ENCODE peak calls at places on chromosome 13, in nine cellular contexts. U, K, T, V, R, D, X, W and Q are unnamed samples.
A peak's percentile ranks its signal among the peaks of the same experiment; 100 is the strongest.

GRCh38 chr13:99228737-99229691 is 28.4 kb downstream of the UBAC2 start:
- DNase-seq in U (no peak), K (no peak), T (no peak), V (no peak), R (no peak), D (no peak), X (no peak), W (no peak), Q (no peak)

GRCh38 chr13:51152713-51153112 is 41.6 kb upstream of the C13orf42 start:
- DNase-seq in U (no peak), K (no peak), T (no peak), V (no peak), R (no peak), D (no peak), X (no peak), W (no peak), Q (no peak)

GRCh38 chr13:70457474-70457873 is 349.2 kb upstream of the KLHL1 start:
- DNase-seq in U (no peak), K (no peak), T (no peak), V (no peak), R (no peak), D (no peak), X (no peak), W (no peak), Q (no peak)

GRCh38 chr13:111853766-111854165 is 213.2 kb upstream of the SOX1 start:
- DNase-seq in U (no peak), K (no peak), T (no peak), V (no peak), R (no peak), D (no peak), X (no peak), W (no peak), Q (no peak)

GRCh38 chr13:22836475-22836874 is 344.3 kb upstream of the SGCG start:
- DNase-seq in U (no peak), K (no peak), T (no peak), V (no peak), R (no peak), D (no peak), X (no peak), W (no peak), Q (no peak)

GRCh38 chr13:25394661-25395060 is 22.9 kb downstream of the ATP8A2 start:
- DNase-seq in U (no peak), K (no peak), T (no peak), V (no peak), R (no peak), D (no peak), X (no peak), W (no peak), Q (no peak)

GRCh38 chr13:93476175-93476574 is 249.6 kb downstream of the GPC6 start:
- DNase-seq in U (no peak), K (no peak), T (no peak), V (no peak), R (no peak), D (no peak), X (no peak), W (no peak), Q (no peak)

GRCh38 chr13:53254495-53254894 is 225.9 kb downstream of the OLFM4 start:
- DNase-seq in U (no peak), K (no peak), T (peak; percentile 17), V (no peak), R (no peak), D (no peak), X (no peak), W (no peak), Q (no peak)

GRCh38 chr13:111202149-111202548 is 87.0 kb downstream of the ARHGEF7 start:
- DNase-seq in U (no peak), K (no peak), T (no peak), V (no peak), R (no peak), D (no peak), X (no peak), W (no peak), Q (no peak)

GRCh38 chr13:36965767-36966166 is 33.4 kb downstream of the ALG5 start:
- DNase-seq in U (no peak), K (no peak), T (no peak), V (no peak), R (no peak), D (no peak), X (no peak), W (no peak), Q (no peak)

GRCh38 chr13:60398438-60398891 is 1.4 kb downstream of the TDRD3 start:
- DNase-seq in U (no peak), K (no peak), T (no peak), V (no peak), R (no peak), D (no peak), X (no peak), W (no peak), Q (no peak)

GRCh38 chr13:60396008-60396782 is 825 bp upstream of the TDRD3 start:
- DNase-seq in U (peak; percentile 76), K (peak; percentile 95), T (peak; percentile 93), V (peak; percentile 95), R (peak; percentile 91), D (peak; percentile 89), X (peak; percentile 85), W (peak; percentile 92), Q (peak; percentile 97)

GRCh38 chr13:60397693-60398437 is 845 bp downstream of the TDRD3 start:
- DNase-seq in U (peak; percentile 16), K (peak; percentile 80), T (peak; percentile 68), V (peak; percentile 86), R (peak; percentile 63), D (peak; percentile 77), X (peak; percentile 49), W (peak; percentile 82), Q (peak; percentile 91)

GRCh38 chr13:60396783-60397692 is at the start of gene TDRD3:
- DNase-seq in U (peak; percentile 53), K (peak; percentile 92), T (peak; percentile 89), V (peak; percentile 92), R (peak; percentile 80), D (peak; percentile 87), X (peak; percentile 81), W (peak; percentile 86), Q (peak; percentile 74)

DNA sequence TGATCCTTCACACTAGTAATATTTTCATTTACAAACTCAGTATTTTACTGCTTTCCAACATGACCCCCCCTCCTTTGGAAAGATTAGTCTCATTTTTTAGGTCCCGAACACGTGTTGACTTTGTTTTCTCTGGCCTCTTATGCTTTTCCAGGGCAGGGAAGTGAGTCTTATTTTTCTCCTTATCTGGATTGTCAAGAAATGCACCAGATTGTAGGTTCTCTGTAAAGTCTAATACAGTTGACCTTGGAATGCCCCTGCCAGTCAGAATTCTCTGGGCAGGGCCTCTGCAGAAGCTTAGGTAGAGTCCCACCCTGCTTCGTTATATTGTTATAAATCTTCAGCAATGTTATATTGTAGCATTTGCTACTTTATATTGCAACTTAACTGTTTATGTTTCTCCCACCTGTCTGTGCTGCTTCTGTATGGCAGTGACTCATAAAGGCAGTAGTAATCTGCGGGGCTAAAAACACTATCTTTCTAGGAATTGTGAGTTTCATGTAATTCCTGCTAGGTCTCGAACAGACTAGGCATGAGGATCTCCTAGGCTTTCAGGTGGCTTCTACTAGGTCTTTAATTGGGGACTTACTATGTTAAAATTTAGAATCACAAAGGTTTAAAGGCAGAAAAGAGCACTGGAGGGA is 2.0 kb downstream of the TDRD3 start:
- DNase-seq in U (no peak), K (no peak), T (peak; percentile 53), V (no peak), R (peak; percentile 30), D (no peak), X (no peak), W (no peak), Q (no peak)
- H3K4me3 ChIP-seq in U (no peak overlapping the region), K (peak overlapping the region; percentile 82), T (no peak overlapping the region), V (peak overlapping the region; percentile 73), R (peak overlapping the region; percentile 77), D (no peak overlapping the region), X (no peak overlapping the region), W (no peak overlapping the region), Q (no peak overlapping the region)

GRCh38 chr13:49693191-49693733 is 2.0 kb upstream of the EBPL start:
- DNase-seq in U (no peak), K (no peak), T (no peak), V (no peak), R (no peak), D (no peak), X (no peak), W (no peak), Q (no peak)

GRCh38 chr13:49690133-49690989 is 925 bp downstream of the EBPL start:
- DNase-seq in U (no peak), K (no peak), T (peak; percentile 70), V (no peak), R (peak; percentile 35), D (no peak), X (no peak), W (no peak), Q (no peak)

GRCh38 chr13:49693877-49694276 is 2.6 kb upstream of the EBPL start:
- DNase-seq in U (no peak), K (no peak), T (no peak), V (no peak), R (no peak), D (no peak), X (no peak), W (no peak), Q (no peak)

GRCh38 chr13:49694446-49694845 is 3.2 kb upstream of the EBPL start:
- DNase-seq in U (no peak), K (no peak), T (no peak), V (no peak), R (no peak), D (no peak), X (no peak), W (no peak), Q (no peak)

GRCh38 chr13:49690990-49691886 is at the start of gene EBPL:
- DNase-seq in U (peak; percentile 87), K (peak; percentile 96), T (peak; percentile 96), V (peak; percentile 96), R (peak; percentile 95), D (peak; percentile 95), X (peak; percentile 95), W (peak; percentile 96), Q (peak; percentile 93)
- TF ChIP-seq POLR2A in U (no peak), K (no peak), T (peak; percentile 33), V (peak; percentile 23), R (no peak), D (peak; percentile 51), X (peak; percentile 31), W (no peak), Q (no peak)

DNA sequence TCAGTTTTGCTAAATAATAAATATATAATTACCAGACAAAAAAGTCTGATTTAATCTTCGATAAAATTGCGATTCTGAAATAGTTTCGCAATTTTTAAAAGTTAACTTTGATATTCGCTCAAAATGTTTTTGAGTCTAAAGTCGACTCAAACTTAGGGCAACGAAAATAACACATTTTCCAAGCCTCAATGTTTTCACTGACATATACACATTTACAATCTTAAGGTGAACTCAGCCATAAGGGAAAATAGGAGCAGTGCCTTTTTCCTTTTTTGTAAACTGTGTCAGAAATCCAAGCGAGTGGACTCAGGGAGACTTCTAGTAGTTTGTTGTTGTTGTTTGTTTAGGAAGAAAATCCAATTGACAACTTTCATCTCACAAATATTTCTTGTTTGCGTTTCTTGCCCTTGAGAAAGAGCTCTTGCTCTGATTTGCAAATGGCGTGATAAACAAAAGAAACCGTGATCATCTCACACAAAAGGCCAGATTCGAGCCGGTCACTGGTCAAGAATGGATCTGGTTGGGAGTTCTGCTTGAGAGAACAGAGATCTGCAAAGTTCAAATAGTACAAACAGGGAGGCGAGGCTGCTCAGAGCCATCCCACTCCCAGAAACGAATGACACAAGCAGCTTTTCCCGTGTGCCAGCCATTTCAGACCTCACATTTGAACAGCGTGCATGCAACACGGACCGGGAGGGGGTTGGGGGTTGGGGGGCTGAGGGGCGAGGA is 2.1 kb downstream of the SOX21 start:
- DNase-seq in U (no peak), K (no peak), T (no peak), V (no peak), R (no peak), D (no peak), X (no peak), W (no peak), Q (no peak)
- H3K4me3 ChIP-seq in U (no peak overlapping the region), K (no peak overlapping the region), T (no peak overlapping the region), V (no peak overlapping the region), R (peak overlapping the region; percentile 41), D (no peak overlapping the region), X (no peak overlapping the region), W (peak overlapping the region; percentile 56), Q (no peak overlapping the region)

GRCh38 chr13:113143466-113144254 is 14.8 kb upstream of the PROZ start:
- DNase-seq in U (no peak), K (no peak), T (no peak), V (no peak), R (no peak), D (no peak), X (no peak), W (no peak), Q (no peak)
- TF ChIP-seq POLR2A in U (no peak), K (no peak), T (no peak), V (no peak), R (no peak), D (no peak), X (no peak), W (no peak), Q (no peak)